ENCODE peak calls at places on chromosomes 1 and 21, in four cellular contexts. D is trophoblast cell, R is H1, U is mesendoderm. Y is an unnamed sample. For H3K79me2, the result is how much of the 10 kb centered on the place peaks cover.

GRCh38 chr1:25792115-25792514 is 7.9 kb upstream of the SELENON start:
- DNase-seq in D (peak), R (no peak), U (no peak), Y (no peak)

GRCh38 chr1:22689505-22689904 is 21.1 kb upstream of the EPHB2 start:
- DNase-seq in D (peak), R (no peak), U (peak), Y (no peak)

GRCh38 chr1:29644812-29645211 is 408.5 kb downstream of the PTPRU start:
- DNase-seq in D (no peak), R (no peak), U (peak), Y (no peak)

GRCh38 chr1:82542766-82543165 is 742.0 kb downstream of the ADGRL2 start:
- DNase-seq in D (no peak), R (no peak), U (no peak), Y (no peak)

GRCh38 chr1:225592362-225592761 is 60.6 kb downstream of the ENAH start:
- DNase-seq in D (no peak), R (no peak), U (no peak), Y (no peak)

GRCh38 chr1:115890618-115891017 is 49.7 kb upstream of the NHLH2 start:
- DNase-seq in D (no peak), R (no peak), U (no peak), Y (no peak)

GRCh38 chr1:51203121-51203873 is 32.8 kb upstream of the RNF11 start:
- DNase-seq in D (no peak), R (no peak), U (no peak), Y (no peak)

GRCh38 chr1:27148591-27148990 is 6.3 kb downstream of the SLC9A1 start:
- DNase-seq in D (no peak), R (no peak), U (no peak), Y (no peak)

GRCh38 chr1:1272341-1273151 is 1.1 kb downstream of the UBE2J2 start:
- DNase-seq in D (no peak), R (no peak), U (no peak), Y (no peak)

GRCh38 chr1:39194398-39195051 is 10.0 kb upstream of the MACF1 start:
- DNase-seq in D (peak), R (no peak), U (peak), Y (no peak)
- H3K4me2 ChIP-seq in D (no peak), R (no peak), U (no peak), Y (no peak)

GRCh38 chr1:183038913-183039312 is 15.7 kb downstream of the LAMC1 start:
- DNase-seq in D (peak), R (no peak), U (no peak), Y (no peak)

GRCh38 chr1:183040600-183040999 is 17.4 kb downstream of the LAMC1 start:
- DNase-seq in D (no peak), R (no peak), U (no peak), Y (no peak)

GRCh38 chr1:183038333-183038876 is 15.2 kb downstream of the LAMC1 start:
- DNase-seq in D (no peak), R (no peak), U (no peak), Y (no peak)

GRCh38 chr1:183039330-183039729 is 16.1 kb downstream of the LAMC1 start:
- DNase-seq in D (peak), R (no peak), U (no peak), Y (no peak)

GRCh38 chr1:183039985-183040447 is 16.8 kb downstream of the LAMC1 start:
- DNase-seq in D (peak), R (no peak), U (no peak), Y (no peak)
- H4K8ac ChIP-seq in D (no peak), R (no peak), U (no peak), Y (no peak)

GRCh38 chr1:54047384-54048315 is 5.4 kb downstream of the TMEM59 start:
- DNase-seq in D (peak), R (no peak), U (peak), Y (no peak)

GRCh38 chr1:54046671-54047383 is 6.2 kb downstream of the TMEM59 start:
- DNase-seq in D (no peak), R (no peak), U (no peak), Y (no peak)

GRCh38 chr1:54045487-54045886 is 7.5 kb downstream of the TMEM59 start:
- DNase-seq in D (no peak), R (no peak), U (no peak), Y (no peak)
- H3K79me2 ChIP-seq in D (under half), R (under half), U (under half), Y (under half)

GRCh38 chr21:44376606-44377005 is 23.2 kb downstream of the TRPM2 start:
- DNase-seq in D (no peak), R (no peak), U (no peak), Y (no peak)

GRCh38 chr21:44375686-44376320 is 22.4 kb downstream of the TRPM2 start:
- DNase-seq in D (no peak), R (no peak), U (no peak), Y (no peak)

GRCh38 chr21:44377922-44378645 is 24.7 kb downstream of the TRPM2 start:
- DNase-seq in D (no peak), R (no peak), U (no peak), Y (no peak)

GRCh38 chr21:44378646-44379581 is 25.5 kb downstream of the TRPM2 start:
- DNase-seq in D (no peak), R (no peak), U (no peak), Y (no peak)

GRCh38 chr21:44377201-44377921 is 23.9 kb downstream of the TRPM2 start:
- DNase-seq in D (no peak), R (no peak), U (peak), Y (peak)
- H3K4me2 ChIP-seq in D (no peak), R (no peak), U (no peak), Y (no peak)

GRCh38 chr1:197462539-197462938 is 194.5 kb downstream of the CRB1 start:
- DNase-seq in D (no peak), R (no peak), U (no peak), Y (no peak)
- H4K8ac ChIP-seq in D (no peak), R (no peak), U (no peak), Y (no peak)

GRCh38 chr1:241674805-241675384 is 22.8 kb downstream of the WDR64 start:
- DNase-seq in D (no peak), R (no peak), U (no peak), Y (no peak)

GRCh38 chr1:241679961-241680360 is 27.9 kb downstream of the WDR64 start:
- DNase-seq in D (no peak), R (no peak), U (no peak), Y (no peak)

GRCh38 chr1:241675983-241676382 is 23.9 kb downstream of the WDR64 start:
- DNase-seq in D (no peak), R (no peak), U (no peak), Y (no peak)

GRCh38 chr1:241679404-241679803 is 27.3 kb downstream of the WDR64 start:
- DNase-seq in D (no peak), R (no peak), U (no peak), Y (no peak)

DNA sequence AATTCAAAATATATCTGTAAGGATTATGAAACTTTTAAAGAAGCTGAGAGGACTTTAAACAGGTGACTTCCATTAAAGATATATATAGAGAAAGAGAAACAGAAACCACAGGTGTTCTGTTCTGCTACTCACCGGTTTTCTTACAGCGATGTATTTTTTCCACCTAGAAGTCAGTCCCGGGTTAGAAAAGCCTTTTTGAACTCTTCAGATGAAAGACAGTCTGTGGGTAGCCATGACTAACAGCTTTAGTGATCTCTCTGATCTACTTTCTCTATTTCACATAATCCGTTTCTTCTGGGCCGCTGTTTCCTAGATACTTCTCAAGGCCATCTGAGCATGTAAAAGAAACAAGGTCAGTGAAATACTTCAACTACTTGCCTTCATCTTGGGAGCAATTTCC is 25.1 kb downstream of the WDR64 start:
- DNase-seq in D (no peak), R (no peak), U (no peak), Y (no peak)
- H3K79me2 ChIP-seq in D (under half), R (under half), U (under half), Y (under half)

DNA sequence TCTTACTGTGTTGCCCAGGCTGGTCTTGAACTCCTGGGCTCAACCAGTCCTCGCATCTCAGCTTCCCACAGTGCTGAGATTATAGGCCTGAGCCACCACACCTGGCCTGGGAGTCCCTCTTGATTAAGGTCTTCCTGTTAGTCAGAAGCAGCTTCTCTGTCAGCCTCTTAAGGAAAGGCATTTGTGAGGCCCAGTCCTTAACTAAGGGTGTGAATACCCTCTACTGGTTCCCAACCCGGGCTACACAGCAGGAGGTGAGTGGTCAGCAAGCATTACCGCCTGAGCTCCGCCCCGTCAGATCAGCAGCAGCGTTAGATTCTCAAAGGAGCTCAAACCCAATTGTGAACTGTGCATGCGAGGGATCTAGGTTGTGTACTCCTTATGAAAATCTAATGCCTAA is 117.2 kb downstream of the DYRK1A start:
- DNase-seq in D (no peak), R (peak), U (peak), Y (peak)
- H3K4me2 ChIP-seq in D (no peak), R (no peak), U (no peak), Y (no peak)

GRCh38 chr1:206048582-206048981 is 4.4 kb upstream of the RHEX start:
- DNase-seq in D (no peak), R (no peak), U (no peak), Y (no peak)
- H4K8ac ChIP-seq in D (no peak), R (no peak), U (no peak), Y (no peak)

GRCh38 chr21:38259665-38260064 is 2.9 kb downstream of the KCNJ15 start:
- DNase-seq in D (no peak), R (no peak), U (no peak), Y (no peak)

GRCh38 chr21:38256599-38257302 is at the start of gene KCNJ15:
- DNase-seq in D (peak), R (no peak), U (no peak), Y (no peak)

GRCh38 chr21:38258803-38259485 is 2.2 kb downstream of the KCNJ15 start:
- DNase-seq in D (peak), R (no peak), U (no peak), Y (no peak)

GRCh38 chr21:38254970-38255369 is 1.8 kb upstream of the KCNJ15 start:
- DNase-seq in D (no peak), R (no peak), U (peak), Y (no peak)

DNA sequence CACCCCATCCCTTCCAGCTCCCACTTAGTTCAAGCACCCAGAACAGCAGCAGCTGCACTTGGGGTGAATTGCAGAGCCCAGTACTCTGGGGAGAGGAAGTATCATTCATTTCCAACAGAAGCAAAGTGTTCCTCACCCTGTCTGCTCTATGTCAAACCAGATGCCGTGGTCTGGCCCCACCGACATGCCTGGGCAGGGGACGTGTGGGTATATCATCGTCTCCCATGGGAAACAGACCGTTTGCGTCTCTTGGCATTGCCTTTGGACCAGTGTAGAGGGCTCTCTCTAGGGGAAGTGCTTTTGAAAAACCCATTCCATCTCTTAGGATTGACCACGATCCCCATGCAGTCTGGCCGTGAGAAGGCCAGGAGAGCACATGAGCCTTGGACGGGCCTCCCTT is 1.1 kb upstream of the KCNJ15 start:
- DNase-seq in D (no peak), R (no peak), U (no peak), Y (no peak)
- H3K79me2 ChIP-seq in D (under half), R (under half), U (under half), Y (under half)

Y was measured in H9.